ENCODE peak calls at places on chromosome 1, in four cellular contexts. One of them, this sample, is unnamed.

GRCh38 chr1:61097326-61097725 is 15.0 kb downstream of the NFIA start:
- DNase-seq in K562: no peak
- DNase-seq in A549: no peak
- DNase-seq in ovary: no peak
- DNase-seq in this sample: no peak

GRCh38 chr1:13813398-13814012 is 113.5 kb downstream of the PRDM2 start:
- DNase-seq in K562: peak
- DNase-seq in A549: no peak
- DNase-seq in ovary: peak
- DNase-seq in this sample: no peak

GRCh38 chr1:31714442-31715096 is 10.8 kb upstream of the COL16A1 start:
- DNase-seq in K562: peak
- DNase-seq in A549: peak
- DNase-seq in ovary: peak
- DNase-seq in this sample: peak

GRCh38 chr1:63663301-63663700 is 70.1 kb downstream of the PGM1 start:
- DNase-seq in K562: no peak
- DNase-seq in A549: peak
- DNase-seq in ovary: no peak
- DNase-seq in this sample: no peak

GRCh38 chr1:64960731-64961130 is 5.6 kb downstream of the JAK1 start:
- DNase-seq in K562: no peak
- DNase-seq in A549: no peak
- DNase-seq in ovary: no peak
- DNase-seq in this sample: no peak

GRCh38 chr1:71089536-71090270 is 8.9 kb upstream of the ZRANB2 start:
- DNase-seq in K562: no peak
- DNase-seq in A549: no peak
- DNase-seq in ovary: no peak
- DNase-seq in this sample: no peak

GRCh38 chr1:76023669-76024407 is 50.7 kb upstream of the ST6GALNAC3 start:
- DNase-seq in K562: no peak
- DNase-seq in A549: no peak
- DNase-seq in ovary: no peak
- DNase-seq in this sample: no peak

GRCh38 chr1:109096110-109096509 is 5.5 kb downstream of the TMEM167B start:
- DNase-seq in K562: no peak
- DNase-seq in A549: no peak
- DNase-seq in ovary: no peak
- DNase-seq in this sample: no peak

GRCh38 chr1:17992800-17993199 is 114.8 kb upstream of the IGSF21 start:
- DNase-seq in K562: no peak
- DNase-seq in A549: no peak
- DNase-seq in ovary: no peak
- DNase-seq in this sample: no peak

GRCh38 chr1:187342495-187342894 is 513.7 kb downstream of the PLA2G4A start:
- DNase-seq in K562: no peak
- DNase-seq in A549: no peak
- DNase-seq in ovary: no peak
- DNase-seq in this sample: no peak

GRCh38 chr1:152442765-152443164 is 28.7 kb upstream of the CRNN start:
- DNase-seq in K562: no peak
- DNase-seq in A549: no peak
- DNase-seq in ovary: no peak
- DNase-seq in this sample: peak

GRCh38 chr1:98048234-98048633 is 127.4 kb upstream of the DPYD start:
- DNase-seq in K562: peak
- DNase-seq in A549: peak
- DNase-seq in ovary: peak
- DNase-seq in this sample: peak

GRCh38 chr1:175116903-175117302 is 49.3 kb downstream of the TNN start:
- DNase-seq in K562: no peak
- DNase-seq in A549: no peak
- DNase-seq in ovary: no peak
- DNase-seq in this sample: no peak

DNA sequence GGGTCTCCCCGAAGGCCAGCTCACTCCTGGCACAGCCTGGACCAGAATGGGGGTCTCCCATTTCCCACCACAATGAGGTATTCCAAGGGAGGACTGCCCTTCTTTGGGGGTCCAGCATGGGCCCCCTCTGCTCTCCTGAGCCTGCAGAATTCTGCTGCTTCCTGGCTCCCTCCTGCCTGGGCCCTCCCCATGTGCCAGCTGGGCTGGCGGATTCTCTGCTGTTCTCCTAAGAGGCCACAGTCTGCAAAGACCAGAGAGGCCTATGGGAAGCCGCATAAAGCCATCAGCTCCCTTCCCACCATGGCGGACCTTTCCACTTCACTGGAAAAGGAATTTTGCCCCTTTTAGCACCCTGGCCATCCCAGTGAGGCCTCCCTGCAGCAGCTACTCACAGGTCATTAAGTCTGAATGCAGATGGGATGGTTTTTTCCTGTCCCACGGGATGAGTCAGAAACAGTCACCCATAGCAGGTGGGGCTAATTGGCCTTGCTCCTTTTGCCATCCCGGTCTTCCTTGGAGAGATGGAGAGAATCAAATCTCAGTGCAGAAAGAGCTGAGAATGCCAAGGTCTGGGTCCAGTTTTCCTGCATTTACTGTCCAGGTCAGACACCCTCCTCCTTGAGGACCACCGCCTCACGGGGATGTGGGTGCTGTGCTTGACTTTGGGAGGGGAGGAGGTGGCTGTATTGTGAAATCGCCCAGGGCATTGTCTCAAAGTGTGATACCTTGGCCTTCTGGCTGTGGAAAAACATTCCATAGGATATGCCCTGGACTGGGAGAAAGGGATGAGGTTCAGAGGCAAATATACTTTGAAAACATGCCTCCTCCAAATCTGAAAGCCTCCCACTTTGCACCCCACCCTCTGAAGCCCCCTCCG is 23.2 kb downstream of the MYBPH start:
- DNase-seq in K562: no peak
- DNase-seq in A549: no peak
- DNase-seq in ovary: no peak
- DNase-seq in this sample: no peak
- TF ChIP-seq EP300 in K562: no peak
- TF ChIP-seq EP300 in A549: no peak
- TF ChIP-seq EP300 in ovary: no peak
- TF ChIP-seq EP300 in this sample: no peak

DNA sequence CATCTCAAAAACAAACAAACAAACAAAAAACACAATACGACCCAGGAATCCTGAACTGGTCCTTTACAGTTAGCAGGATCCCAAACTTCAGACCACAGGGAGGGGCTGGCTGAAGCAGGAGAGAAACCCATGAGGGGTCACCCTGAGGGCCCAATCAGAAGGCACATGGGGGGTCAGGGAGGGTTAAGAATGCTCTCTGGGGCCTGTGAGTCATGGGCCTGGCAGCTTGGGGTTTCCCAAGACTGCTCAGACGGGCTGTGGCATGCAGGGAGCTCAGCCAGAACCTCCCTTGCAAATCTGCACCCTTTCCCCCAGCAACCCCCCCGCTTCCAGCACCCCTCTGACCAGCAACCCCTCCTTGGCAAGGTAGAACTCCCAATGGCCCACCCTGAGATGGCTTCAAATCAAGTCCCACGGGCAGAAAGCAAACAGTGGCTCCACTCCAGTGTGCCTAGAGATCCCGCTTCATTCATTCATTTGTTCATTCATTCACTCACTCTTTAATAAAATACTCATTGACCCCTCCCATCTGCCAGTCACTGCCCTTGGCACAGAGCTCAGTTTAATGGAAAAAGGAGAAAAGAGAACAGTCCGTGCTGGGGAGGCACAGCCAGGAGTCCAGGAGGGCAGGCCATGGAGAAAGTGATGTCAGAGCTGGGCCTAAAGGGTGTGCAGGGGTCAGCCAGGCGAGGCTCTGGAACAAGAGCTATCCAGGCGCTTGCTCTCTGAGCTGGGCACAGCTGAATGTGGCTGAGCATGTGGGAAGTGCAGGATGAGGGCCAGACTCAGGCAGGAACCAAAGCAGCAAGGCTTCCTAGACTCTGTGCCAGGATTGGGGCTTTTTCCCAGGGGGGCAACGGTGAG is 8.2 kb downstream of the UQCRHL start:
- DNase-seq in K562: peak
- DNase-seq in A549: peak
- DNase-seq in ovary: peak
- DNase-seq in this sample: peak
- TF ChIP-seq EP300 in K562: no peak
- TF ChIP-seq EP300 in A549: peak
- TF ChIP-seq EP300 in ovary: no peak
- TF ChIP-seq EP300 in this sample: peak

DNA sequence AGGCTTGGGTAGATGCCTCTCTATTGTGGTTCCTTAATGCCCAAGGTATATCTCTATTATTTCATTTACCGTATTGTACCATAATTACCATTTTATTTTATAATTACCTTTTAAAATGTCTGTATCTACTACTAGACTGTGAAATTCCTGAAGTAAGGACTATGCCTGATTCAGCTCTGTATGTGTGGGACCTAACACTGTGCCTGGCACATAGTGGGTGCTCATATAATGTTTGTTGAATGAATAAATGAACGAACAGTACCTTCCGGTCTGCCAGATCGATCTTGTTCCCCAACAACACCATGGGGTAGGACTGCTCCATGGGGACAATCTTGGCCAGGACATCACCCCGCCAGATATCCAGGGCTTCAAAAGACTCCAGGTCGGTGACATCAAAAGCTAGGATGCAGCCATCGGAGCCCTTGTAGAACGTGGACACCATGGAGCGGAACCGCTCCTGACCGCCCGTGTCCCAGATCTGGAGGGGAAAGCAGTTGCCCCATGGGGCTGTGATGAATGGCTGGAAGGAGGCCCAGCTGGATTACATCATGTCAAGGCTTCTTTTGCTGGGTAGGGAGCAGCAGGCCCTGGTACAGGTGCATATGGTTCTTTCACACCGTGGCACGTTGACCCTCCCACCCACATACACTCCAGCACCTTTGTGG is 10.8 kb downstream of the RAB7B start:
- DNase-seq in K562: no peak
- DNase-seq in A549: no peak
- DNase-seq in ovary: no peak
- DNase-seq in this sample: no peak
- TF ChIP-seq EP300 in K562: no peak
- TF ChIP-seq EP300 in A549: no peak
- TF ChIP-seq EP300 in ovary: no peak
- TF ChIP-seq EP300 in this sample: no peak

GRCh38 chr1:116907351-116907750 is 2.4 kb upstream of the PTGFRN start:
- DNase-seq in K562: no peak
- DNase-seq in A549: no peak
- DNase-seq in ovary: no peak
- DNase-seq in this sample: no peak
- TF ChIP-seq EP300 in K562: no peak
- TF ChIP-seq EP300 in A549: no peak
- TF ChIP-seq EP300 in ovary: no peak
- TF ChIP-seq EP300 in this sample: no peak

GRCh38 chr1:211468595-211468994 is 23.4 kb downstream of the RD3 start:
- DNase-seq in K562: no peak
- DNase-seq in A549: no peak
- DNase-seq in ovary: no peak
- DNase-seq in this sample: no peak
- TF ChIP-seq EP300 in K562: no peak
- TF ChIP-seq EP300 in A549: no peak
- TF ChIP-seq EP300 in ovary: no peak
- TF ChIP-seq EP300 in this sample: no peak

GRCh38 chr1:145705634-145706033 is 1.5 kb downstream of the PDZK1 start:
- DNase-seq in K562: no peak
- DNase-seq in A549: no peak
- DNase-seq in ovary: no peak
- DNase-seq in this sample: no peak

GRCh38 chr1:145708063-145708462 is 895 bp upstream of the PDZK1 start:
- DNase-seq in K562: no peak
- DNase-seq in A549: no peak
- DNase-seq in ovary: no peak
- DNase-seq in this sample: no peak

GRCh38 chr1:145710291-145711027 is 3.3 kb upstream of the PDZK1 start:
- DNase-seq in K562: no peak
- DNase-seq in A549: peak
- DNase-seq in ovary: no peak
- DNase-seq in this sample: no peak

GRCh38 chr1:145706282-145706681 is 886 bp downstream of the PDZK1 start:
- DNase-seq in K562: no peak
- DNase-seq in A549: peak
- DNase-seq in ovary: no peak
- DNase-seq in this sample: no peak

GRCh38 chr1:145707183-145707867 is at the start of gene PDZK1:
- DNase-seq in K562: no peak
- DNase-seq in A549: no peak
- DNase-seq in ovary: no peak
- DNase-seq in this sample: no peak
- TF ChIP-seq EP300 in K562: no peak
- TF ChIP-seq EP300 in A549: no peak
- TF ChIP-seq EP300 in ovary: no peak
- TF ChIP-seq EP300 in this sample: no peak

GRCh38 chr1:202888507-202889360 is at the start of gene RABIF:
- DNase-seq in K562: peak
- DNase-seq in A549: peak
- DNase-seq in ovary: peak
- DNase-seq in this sample: peak
- TF ChIP-seq EP300 in K562: no peak
- TF ChIP-seq EP300 in A549: no peak
- TF ChIP-seq EP300 in ovary: no peak
- TF ChIP-seq EP300 in this sample: no peak

This sample was measured in transverse colon.